ENCODE peak calls at places on chromosomes 12 and 14, in four cellular contexts. T, A, F and O are unnamed samples.

GRCh38 chr12:101407054-101407437 is 526 bp downstream of the ARL1 start:
- ATAC-seq in T (peak; percentile 35), A (peak; percentile 30), F (no peak), O (no peak)

GRCh38 chr14:54692261-54692861 is 125.4 kb downstream of the SAMD4A start:
- ATAC-seq in T (no peak), A (peak; percentile 13), F (no peak), O (no peak)

GRCh38 chr14:72736791-72737559 is 156.9 kb downstream of the DPF3 start:
- ATAC-seq in T (no peak), A (no peak), F (no peak), O (no peak)

GRCh38 chr12:27869567-27869966 is 89.5 kb upstream of the MANSC4 start:
- ATAC-seq in T (no peak), A (no peak), F (peak; percentile 93), O (no peak)

GRCh38 chr12:69054343-69055056 is 121.5 kb upstream of the CPM start:
- ATAC-seq in T (no peak), A (no peak), F (no peak), O (no peak)

GRCh38 chr14:77302926-77303325 is 17.8 kb downstream of the POMT2 start:
- ATAC-seq in T (peak; percentile 89), A (peak; percentile 86), F (no peak), O (no peak)

GRCh38 chr12:70928066-70928465 is 7.5 kb upstream of the PTPRR start:
- ATAC-seq in T (no peak), A (no peak), F (no peak), O (no peak)

GRCh38 chr14:64812412-64812811 is 67.3 kb downstream of the SPTB start:
- ATAC-seq in T (no peak), A (peak; percentile 93), F (no peak), O (no peak)

GRCh38 chr12:54161481-54162437 is 27.0 kb downstream of the SMUG1 start:
- ATAC-seq in T (no peak), A (no peak), F (no peak), O (no peak)

GRCh38 chr12:94977766-94978468 is 25.6 kb downstream of the NDUFA12 start:
- ATAC-seq in T (no peak), A (no peak), F (peak; percentile 61), O (no peak)

GRCh38 chr12:106564678-106565329 is 18.0 kb upstream of the RFX4 start:
- ATAC-seq in T (peak; percentile 64), A (no peak), F (no peak), O (no peak)

GRCh38 chr12:47410383-47410782 is 295.4 kb downstream of the RPAP3 start:
- ATAC-seq in T (no peak), A (no peak), F (no peak), O (no peak)

GRCh38 chr12:123005081-123005626 is 24.7 kb downstream of the ARL6IP4 start:
- ATAC-seq in T (no peak), A (no peak), F (peak; percentile 10), O (no peak)

GRCh38 chr12:123004287-123004686 is 23.8 kb downstream of the ARL6IP4 start:
- ATAC-seq in T (no peak), A (no peak), F (no peak), O (no peak)

GRCh38 chr12:123010681-123011080 is 30.2 kb downstream of the ARL6IP4 start:
- ATAC-seq in T (no peak), A (no peak), F (no peak), O (no peak)

GRCh38 chr12:123010110-123010509 is 29.6 kb downstream of the ARL6IP4 start:
- ATAC-seq in T (no peak), A (no peak), F (no peak), O (no peak)

DNA sequence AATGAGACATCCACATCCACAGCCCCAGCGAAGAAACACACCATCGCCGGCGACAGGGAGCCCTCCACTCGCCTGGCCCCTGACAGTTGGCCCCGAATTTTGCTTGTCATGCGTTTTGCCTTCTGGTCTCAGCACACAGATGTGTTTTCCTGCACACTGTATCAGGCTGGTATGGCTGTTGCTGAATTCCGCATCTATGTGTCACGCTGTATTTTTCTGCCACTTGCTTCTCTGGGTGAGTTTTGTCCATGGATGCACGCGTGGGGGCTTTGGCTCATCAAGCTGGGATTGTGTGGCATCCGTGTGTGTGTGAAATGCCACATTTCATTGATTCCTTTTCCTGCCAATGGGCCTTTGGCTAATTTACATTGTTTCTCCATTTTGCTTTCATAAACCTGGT is 26.5 kb downstream of the ARL6IP4 start:
- ATAC-seq in T (no peak), A (no peak), F (no peak), O (no peak)
- H3K4me1 ChIP-seq in T (no peaks in the 10 kb centered on the region), A (no peaks in the 10 kb centered on the region), F (no peaks in the 10 kb centered on the region), O (no peaks in the 10 kb centered on the region)

GRCh38 chr12:120538281-120539156 is 4.4 kb downstream of the RNF10 start:
- ATAC-seq in T (peak; percentile 53), A (peak; percentile 62), F (peak; percentile 74), O (peak; percentile 61)

GRCh38 chr12:120534203-120534702 is at the start of gene RNF10:
- ATAC-seq in T (peak; percentile 27), A (peak; percentile 74), F (peak; percentile 86), O (peak; percentile 84)

GRCh38 chr12:120539303-120539702 is 5.1 kb downstream of the RNF10 start:
- ATAC-seq in T (peak; percentile 23), A (peak; percentile 25), F (no peak), O (no peak)

GRCh38 chr12:120534703-120535655 is 823 bp downstream of the RNF10 start:
- ATAC-seq in T (peak; percentile 58), A (peak; percentile 65), F (peak; percentile 26), O (peak; percentile 20)

DNA sequence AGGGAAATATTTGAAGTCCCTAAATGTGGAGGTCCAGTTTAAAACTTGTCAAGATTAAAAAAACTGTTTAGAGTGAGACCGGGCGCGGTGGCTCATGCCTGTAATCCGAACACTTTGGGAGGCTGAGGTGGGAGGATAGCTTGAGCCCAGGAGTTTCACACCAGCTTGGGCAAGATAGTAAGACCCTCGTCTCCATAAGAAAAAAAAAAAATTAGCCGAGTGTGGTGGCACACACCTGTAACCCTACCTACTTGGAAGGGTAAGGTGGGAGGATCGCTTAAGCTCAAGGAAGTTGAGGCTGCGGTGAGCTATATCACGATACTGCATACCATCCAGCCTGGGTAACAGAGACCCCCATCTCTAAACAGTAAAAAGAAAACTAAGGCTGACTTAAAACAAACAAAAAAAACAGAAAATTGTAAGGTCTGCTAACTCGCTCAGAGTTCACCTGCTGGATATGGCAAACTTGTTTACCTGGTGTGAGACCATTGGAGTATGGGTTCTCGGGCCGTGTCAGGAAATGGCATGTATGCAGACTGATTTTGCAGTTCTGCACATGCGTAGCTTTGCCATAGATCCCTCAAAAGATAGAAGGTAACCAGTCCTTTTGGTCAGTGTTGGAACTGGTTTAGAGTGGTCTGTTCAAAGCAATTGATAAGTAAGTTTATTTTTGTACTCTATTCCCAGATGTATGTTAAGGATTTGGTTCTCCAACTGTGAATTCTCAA is 2.1 kb downstream of the RNF10 start:
- ATAC-seq in T (peak; percentile 16), A (peak; percentile 19), F (no peak), O (no peak)
- H3K4me3 ChIP-seq in T (peak overlapping the region; percentile 92), A (no peak overlapping the region), F (peak overlapping the region; percentile 64), O (peak overlapping the region; percentile 99)

GRCh38 chr12:65602191-65602578 is 222.1 kb upstream of the HMGA2 start:
- ATAC-seq in T (no peak), A (no peak), F (no peak), O (no peak)
- H3K4me1 ChIP-seq in T (peaks cover 70% of the 10 kb centered on the region), A (no peaks in the 10 kb centered on the region), F (peaks cover 2% of the 10 kb centered on the region), O (no peaks in the 10 kb centered on the region)

DNA sequence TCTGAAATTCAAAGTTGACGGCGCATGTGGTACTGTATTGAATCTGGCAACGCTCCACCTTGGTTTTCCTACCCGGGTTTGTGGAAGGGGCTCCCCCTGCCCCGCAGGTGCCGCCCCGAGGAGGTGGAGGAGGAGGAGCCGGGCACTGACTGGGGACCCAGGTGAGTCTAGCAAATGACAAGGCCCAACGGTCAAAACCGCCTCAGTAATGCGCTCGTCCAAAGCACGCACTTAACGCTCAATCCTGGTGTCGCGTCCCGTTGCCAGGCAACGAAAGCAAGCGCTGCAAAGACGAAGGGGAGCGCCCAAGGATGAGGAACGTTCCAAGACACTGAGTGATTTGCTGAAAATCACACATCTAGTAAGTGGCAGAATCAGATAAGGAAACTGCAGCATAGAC is 24.0 kb upstream of the CLEC4E start:
- ATAC-seq in T (no peak), A (no peak), F (no peak), O (no peak)
- H3K4me3 ChIP-seq in T (no peak overlapping the region), A (no peak overlapping the region), F (no peak overlapping the region), O (no peak overlapping the region)